ENCODE peak calls at places on chromosomes 4 and X, in seven cellular contexts. U is pancreas, I is cardiac muscle cell, J is IMR-90, B is PC-3, H is fibroblast of mammary gland, D is uterus. O is an unnamed sample.

GRCh38 chr4:15194520-15194919 is 192.2 kb downstream of the CPEB2 start:
- DNase-seq in U (no peak), I (no peak), J (peak; percentile 6), B (no peak), H (no peak), D (no peak), O (no peak)

GRCh38 chrX:119427024-119427794 is 28.1 kb downstream of the SLC25A43 start:
- DNase-seq in U (no peak), I (no peak), J (peak; percentile 34), B (peak; percentile 18), H (peak; percentile 53), D (no peak), O (peak; percentile 54)

GRCh38 chr4:180617203-180617602 is 1626.0 kb upstream of the TENM3 start:
- DNase-seq in U (no peak), I (no peak), J (peak; percentile 1), B (peak; percentile 2), H (peak; percentile 3), D (no peak), O (no peak)

GRCh38 chrX:45788941-45789348 is 588.3 kb upstream of the DIPK2B start:
- DNase-seq in U (no peak), I (no peak), J (peak; percentile 52), B (no peak), H (peak; percentile 78), D (no peak), O (no peak)

GRCh38 chrX:133151320-133151719 is 54.4 kb upstream of the USP26 start:
- DNase-seq in U (no peak), I (no peak), J (no peak), B (peak; percentile 70), H (no peak), D (no peak), O (no peak)

GRCh38 chr4:898123-898522 is 34.0 kb downstream of the GAK start:
- DNase-seq in U (peak; percentile 32), I (no peak), J (no peak), B (no peak), H (no peak), D (no peak), O (no peak)

GRCh38 chrX:145910017-145910416 is 92.4 kb downstream of the SLITRK2 start:
- DNase-seq in U (no peak), I (no peak), J (no peak), B (peak; percentile 4), H (no peak), D (no peak), O (no peak)

GRCh38 chr4:56267558-56267957 is 119.7 kb downstream of the AASDH start:
- DNase-seq in U (no peak), I (no peak), J (no peak), B (no peak), H (no peak), D (no peak), O (no peak)

GRCh38 chr4:6742989-6743388 is 27.0 kb downstream of the BLOC1S4 start:
- DNase-seq in U (no peak), I (no peak), J (no peak), B (no peak), H (no peak), D (no peak), O (no peak)

GRCh38 chr4:119124314-119124713 is 11.3 kb upstream of the MYOZ2 start:
- DNase-seq in U (no peak), I (no peak), J (no peak), B (no peak), H (peak; percentile 48), D (no peak), O (no peak)

GRCh38 chr4:57676394-57676793 is 566.2 kb upstream of the IGFBP7 start:
- DNase-seq in U (no peak), I (no peak), J (no peak), B (no peak), H (no peak), D (no peak), O (peak; percentile 22)

GRCh38 chr4:98573791-98574190 is 84.6 kb downstream of the TSPAN5 start:
- DNase-seq in U (no peak), I (no peak), J (no peak), B (peak; percentile 93), H (no peak), D (no peak), O (no peak)

GRCh38 chr4:2333916-2334644 is 72.2 kb upstream of the MXD4 start:
- DNase-seq in U (peak; percentile 64), I (no peak), J (no peak), B (no peak), H (no peak), D (no peak), O (no peak)

GRCh38 chrX:151177141-151178027 is 1.0 kb downstream of the GPR50 start:
- DNase-seq in U (peak; percentile 62), I (peak; percentile 48), J (no peak), B (no peak), H (no peak), D (no peak), O (no peak)

GRCh38 chr4:61572160-61572559 is 372.0 kb downstream of the ADGRL3 start:
- DNase-seq in U (no peak), I (no peak), J (peak; percentile 19), B (peak; percentile 89), H (peak; percentile 24), D (no peak), O (no peak)

GRCh38 chrX:149010026-149010898 is 494.8 kb downstream of the IDS start:
- DNase-seq in U (no peak), I (no peak), J (no peak), B (no peak), H (no peak), D (no peak), O (no peak)

GRCh38 chr4:155522201-155522600 is 144.4 kb upstream of the GUCY1A1 start:
- DNase-seq in U (no peak), I (no peak), J (peak; percentile 93), B (no peak), H (peak; percentile 7), D (no peak), O (no peak)

GRCh38 chr4:123790681-123791080 is 394.1 kb downstream of the SPRY1 start:
- DNase-seq in U (no peak), I (no peak), J (peak; percentile 31), B (peak; percentile 9), H (no peak), D (no peak), O (no peak)

GRCh38 chrX:120726294-120726693 is 96.4 kb upstream of the C1GALT1C1 start:
- DNase-seq in U (no peak), I (no peak), J (no peak), B (no peak), H (no peak), D (no peak), O (no peak)

GRCh38 chrX:38346150-38346549 is 6.3 kb upstream of the OTC start:
- DNase-seq in U (no peak), I (no peak), J (no peak), B (no peak), H (no peak), D (no peak), O (no peak)

GRCh38 chr4:70927502-70928139 is 25.5 kb downstream of the MOB1B start:
- DNase-seq in U (no peak), I (no peak), J (no peak), B (no peak), H (no peak), D (no peak), O (no peak)

GRCh38 chrX:135528274-135528673 is 7.8 kb downstream of the INTS6L start:
- DNase-seq in U (no peak), I (no peak), J (no peak), B (no peak), H (no peak), D (no peak), O (no peak)

GRCh38 chr4:97013309-97014106 is 1129.8 kb downstream of the STPG2 start:
- DNase-seq in U (no peak), I (no peak), J (no peak), B (no peak), H (no peak), D (no peak), O (no peak)

DNA sequence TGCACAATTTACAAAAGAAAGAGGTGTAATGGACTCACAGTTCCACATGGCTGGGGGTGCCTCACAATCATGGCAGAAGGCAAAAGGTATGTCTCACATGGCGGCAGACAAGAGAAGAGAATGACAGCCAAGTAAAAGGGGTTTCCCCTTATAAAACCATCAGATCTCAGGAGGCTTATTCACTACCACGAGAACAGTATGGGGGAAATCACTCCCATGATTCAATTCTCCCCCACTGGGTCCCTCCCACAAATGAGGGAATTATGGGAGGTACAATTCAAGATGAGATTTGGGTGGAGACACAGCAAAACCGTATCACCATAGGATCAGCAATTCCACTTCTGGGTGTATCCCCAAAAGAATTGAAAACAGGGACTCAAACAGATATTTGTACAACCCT is 97.5 kb upstream of the STX18 start:
- DNase-seq in U (no peak), I (no peak), J (no peak), B (no peak), H (no peak), D (no peak), O (no peak)
- TF ChIP-seq CTCF in U (no peak), I (no peak), J (no peak), B (no peak), H (no peak), D (no peak), O (no peak)

GRCh38 chrX:138756234-138756633 is 44.7 kb upstream of the FGF13 start:
- DNase-seq in U (no peak), I (peak; percentile 77), J (no peak), B (peak; percentile 73), H (peak; percentile 56), D (no peak), O (peak; percentile 56)
- TF ChIP-seq CTCF in U (no peak), I (no peak), J (no peak), B (peak; percentile 63), H (peak; percentile 28), D (no peak), O (no peak)

DNA sequence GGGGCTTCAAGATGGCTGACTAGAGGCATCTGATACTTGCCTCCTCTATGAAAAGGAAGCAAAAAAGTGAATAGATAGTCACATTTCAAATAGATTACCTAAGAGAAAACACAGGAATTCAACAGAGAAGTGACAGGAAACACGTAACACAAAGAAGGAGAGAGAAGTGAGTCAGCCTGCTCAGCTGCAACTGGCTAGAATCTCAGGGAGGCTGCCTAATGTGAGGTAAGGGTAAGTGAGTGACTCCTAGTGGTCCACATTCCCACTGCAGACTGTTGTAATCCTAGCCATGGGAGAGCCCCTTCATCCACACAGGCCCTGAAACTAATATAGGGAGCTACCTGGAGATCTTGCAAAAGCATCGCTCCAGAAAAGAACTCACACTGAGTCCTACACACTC is 179.2 kb downstream of the SLC7A11 start:
- DNase-seq in U (no peak), I (no peak), J (peak; percentile 79), B (peak; percentile 44), H (peak; percentile 63), D (no peak), O (no peak)
- TF ChIP-seq CTCF in U (no peak), I (peak; percentile 37), J (peak; percentile 46), B (peak; percentile 32), H (peak; percentile 25), D (no peak), O (no peak)

GRCh38 chrX:22533898-22534297 is 261.2 kb downstream of the CBLL2 start:
- DNase-seq in U (no peak), I (peak; percentile 11), J (no peak), B (no peak), H (peak; percentile 6), D (no peak), O (no peak)
- TF ChIP-seq CTCF in U (no peak), I (no peak), J (no peak), B (no peak), H (no peak), D (no peak), O (no peak)

O was measured in testis.